ENCODE peak calls at places on chromosome 10, in nine cellular contexts. One of them, this sample, is unnamed.

GRCh38 chr10:31426425-31426824 is 107.4 kb downstream of the ZEB1 start:
- DNase-seq in stimulated activated CD8-positive, alpha-beta memory T cell treated with anti-CD3 and anti-CD28 coated beads, Interleukin-15, amount 100 ng/mL, for 24 hours: no peak
- DNase-seq in lung: no peak
- DNase-seq in activated CD8-positive, alpha-beta memory T cell treated with anti-CD3 and anti-CD28 coated beads for 48 hours: no peak
- DNase-seq in AG09309: peak
- DNase-seq in kidney epithelial cell: peak
- DNase-seq in mesenchymal stem cell: peak
- DNase-seq in body of pancreas: no peak
- DNase-seq in retina: no peak
- DNase-seq in this sample: peak

GRCh38 chr10:17064435-17064834 is 65.2 kb downstream of the CUBN start:
- DNase-seq in stimulated activated CD8-positive, alpha-beta memory T cell treated with anti-CD3 and anti-CD28 coated beads, Interleukin-15, amount 100 ng/mL, for 24 hours: no peak
- DNase-seq in lung: no peak
- DNase-seq in activated CD8-positive, alpha-beta memory T cell treated with anti-CD3 and anti-CD28 coated beads for 48 hours: no peak
- DNase-seq in AG09309: no peak
- DNase-seq in kidney epithelial cell: no peak
- DNase-seq in mesenchymal stem cell: no peak
- DNase-seq in body of pancreas: no peak
- DNase-seq in retina: no peak
- DNase-seq in this sample: no peak

GRCh38 chr10:25758041-25758457 is 176.0 kb upstream of the MYO3A start:
- DNase-seq in stimulated activated CD8-positive, alpha-beta memory T cell treated with anti-CD3 and anti-CD28 coated beads, Interleukin-15, amount 100 ng/mL, for 24 hours: no peak
- DNase-seq in lung: no peak
- DNase-seq in activated CD8-positive, alpha-beta memory T cell treated with anti-CD3 and anti-CD28 coated beads for 48 hours: no peak
- DNase-seq in AG09309: no peak
- DNase-seq in kidney epithelial cell: peak
- DNase-seq in mesenchymal stem cell: no peak
- DNase-seq in body of pancreas: peak
- DNase-seq in retina: peak
- DNase-seq in this sample: peak

GRCh38 chr10:45586028-45586824 is 86.3 kb downstream of the ZFAND4 start:
- DNase-seq in stimulated activated CD8-positive, alpha-beta memory T cell treated with anti-CD3 and anti-CD28 coated beads, Interleukin-15, amount 100 ng/mL, for 24 hours: no peak
- DNase-seq in lung: no peak
- DNase-seq in activated CD8-positive, alpha-beta memory T cell treated with anti-CD3 and anti-CD28 coated beads for 48 hours: no peak
- DNase-seq in AG09309: no peak
- DNase-seq in kidney epithelial cell: no peak
- DNase-seq in mesenchymal stem cell: no peak
- DNase-seq in body of pancreas: no peak
- DNase-seq in retina: no peak
- DNase-seq in this sample: no peak

GRCh38 chr10:34327184-34327583 is 487.9 kb downstream of the PARD3 start:
- DNase-seq in stimulated activated CD8-positive, alpha-beta memory T cell treated with anti-CD3 and anti-CD28 coated beads, Interleukin-15, amount 100 ng/mL, for 24 hours: no peak
- DNase-seq in lung: no peak
- DNase-seq in activated CD8-positive, alpha-beta memory T cell treated with anti-CD3 and anti-CD28 coated beads for 48 hours: no peak
- DNase-seq in AG09309: no peak
- DNase-seq in kidney epithelial cell: no peak
- DNase-seq in mesenchymal stem cell: no peak
- DNase-seq in body of pancreas: no peak
- DNase-seq in retina: no peak
- DNase-seq in this sample: no peak

GRCh38 chr10:121532465-121532864 is 65.8 kb downstream of the FGFR2 start:
- DNase-seq in stimulated activated CD8-positive, alpha-beta memory T cell treated with anti-CD3 and anti-CD28 coated beads, Interleukin-15, amount 100 ng/mL, for 24 hours: no peak
- DNase-seq in lung: no peak
- DNase-seq in activated CD8-positive, alpha-beta memory T cell treated with anti-CD3 and anti-CD28 coated beads for 48 hours: no peak
- DNase-seq in AG09309: no peak
- DNase-seq in kidney epithelial cell: no peak
- DNase-seq in mesenchymal stem cell: no peak
- DNase-seq in body of pancreas: no peak
- DNase-seq in retina: no peak
- DNase-seq in this sample: no peak

GRCh38 chr10:31133251-31133627 is 101.6 kb upstream of the ZNF438 start:
- DNase-seq in stimulated activated CD8-positive, alpha-beta memory T cell treated with anti-CD3 and anti-CD28 coated beads, Interleukin-15, amount 100 ng/mL, for 24 hours: no peak
- DNase-seq in lung: no peak
- DNase-seq in activated CD8-positive, alpha-beta memory T cell treated with anti-CD3 and anti-CD28 coated beads for 48 hours: no peak
- DNase-seq in AG09309: no peak
- DNase-seq in kidney epithelial cell: no peak
- DNase-seq in mesenchymal stem cell: no peak
- DNase-seq in body of pancreas: no peak
- DNase-seq in retina: no peak
- DNase-seq in this sample: no peak

GRCh38 chr10:89262331-89263020 is 10.9 kb upstream of the LIPA start:
- DNase-seq in stimulated activated CD8-positive, alpha-beta memory T cell treated with anti-CD3 and anti-CD28 coated beads, Interleukin-15, amount 100 ng/mL, for 24 hours: no peak
- DNase-seq in lung: no peak
- DNase-seq in activated CD8-positive, alpha-beta memory T cell treated with anti-CD3 and anti-CD28 coated beads for 48 hours: no peak
- DNase-seq in AG09309: no peak
- DNase-seq in kidney epithelial cell: no peak
- DNase-seq in mesenchymal stem cell: no peak
- DNase-seq in body of pancreas: no peak
- DNase-seq in retina: no peak
- DNase-seq in this sample: no peak

GRCh38 chr10:484925-485661 is 204.4 kb downstream of the DIP2C start:
- DNase-seq in stimulated activated CD8-positive, alpha-beta memory T cell treated with anti-CD3 and anti-CD28 coated beads, Interleukin-15, amount 100 ng/mL, for 24 hours: no peak
- DNase-seq in lung: peak
- DNase-seq in activated CD8-positive, alpha-beta memory T cell treated with anti-CD3 and anti-CD28 coated beads for 48 hours: no peak
- DNase-seq in AG09309: no peak
- DNase-seq in kidney epithelial cell: no peak
- DNase-seq in mesenchymal stem cell: no peak
- DNase-seq in body of pancreas: no peak
- DNase-seq in retina: peak
- DNase-seq in this sample: no peak

GRCh38 chr10:118694848-118695247 is 59.9 kb downstream of the CACUL1 start:
- DNase-seq in stimulated activated CD8-positive, alpha-beta memory T cell treated with anti-CD3 and anti-CD28 coated beads, Interleukin-15, amount 100 ng/mL, for 24 hours: no peak
- DNase-seq in lung: no peak
- DNase-seq in activated CD8-positive, alpha-beta memory T cell treated with anti-CD3 and anti-CD28 coated beads for 48 hours: no peak
- DNase-seq in AG09309: no peak
- DNase-seq in kidney epithelial cell: no peak
- DNase-seq in mesenchymal stem cell: peak
- DNase-seq in body of pancreas: no peak
- DNase-seq in retina: no peak
- DNase-seq in this sample: no peak

GRCh38 chr10:91349381-91349780 is 60.8 kb upstream of the HECTD2 start:
- DNase-seq in stimulated activated CD8-positive, alpha-beta memory T cell treated with anti-CD3 and anti-CD28 coated beads, Interleukin-15, amount 100 ng/mL, for 24 hours: no peak
- DNase-seq in lung: no peak
- DNase-seq in activated CD8-positive, alpha-beta memory T cell treated with anti-CD3 and anti-CD28 coated beads for 48 hours: no peak
- DNase-seq in AG09309: peak
- DNase-seq in kidney epithelial cell: peak
- DNase-seq in mesenchymal stem cell: peak
- DNase-seq in body of pancreas: peak
- DNase-seq in retina: no peak
- DNase-seq in this sample: peak

GRCh38 chr10:29820890-29821398 is 186.2 kb upstream of the SVIL start:
- DNase-seq in stimulated activated CD8-positive, alpha-beta memory T cell treated with anti-CD3 and anti-CD28 coated beads, Interleukin-15, amount 100 ng/mL, for 24 hours: no peak
- DNase-seq in lung: no peak
- DNase-seq in activated CD8-positive, alpha-beta memory T cell treated with anti-CD3 and anti-CD28 coated beads for 48 hours: no peak
- DNase-seq in AG09309: no peak
- DNase-seq in kidney epithelial cell: no peak
- DNase-seq in mesenchymal stem cell: no peak
- DNase-seq in body of pancreas: no peak
- DNase-seq in retina: no peak
- DNase-seq in this sample: no peak

GRCh38 chr10:103800789-103801540 is 54.4 kb downstream of the SH3PXD2A start:
- DNase-seq in stimulated activated CD8-positive, alpha-beta memory T cell treated with anti-CD3 and anti-CD28 coated beads, Interleukin-15, amount 100 ng/mL, for 24 hours: no peak
- DNase-seq in lung: no peak
- DNase-seq in activated CD8-positive, alpha-beta memory T cell treated with anti-CD3 and anti-CD28 coated beads for 48 hours: peak
- DNase-seq in AG09309: no peak
- DNase-seq in kidney epithelial cell: peak
- DNase-seq in mesenchymal stem cell: peak
- DNase-seq in body of pancreas: no peak
- DNase-seq in retina: no peak
- DNase-seq in this sample: peak

GRCh38 chr10:44380829-44381600 is 3.9 kb downstream of the CXCL12 start:
- DNase-seq in stimulated activated CD8-positive, alpha-beta memory T cell treated with anti-CD3 and anti-CD28 coated beads, Interleukin-15, amount 100 ng/mL, for 24 hours: no peak
- DNase-seq in lung: no peak
- DNase-seq in activated CD8-positive, alpha-beta memory T cell treated with anti-CD3 and anti-CD28 coated beads for 48 hours: no peak
- DNase-seq in AG09309: no peak
- DNase-seq in kidney epithelial cell: no peak
- DNase-seq in mesenchymal stem cell: no peak
- DNase-seq in body of pancreas: peak
- DNase-seq in retina: no peak
- DNase-seq in this sample: no peak

GRCh38 chr10:122342293-122343134 is 32.0 kb upstream of the PLEKHA1 start:
- DNase-seq in stimulated activated CD8-positive, alpha-beta memory T cell treated with anti-CD3 and anti-CD28 coated beads, Interleukin-15, amount 100 ng/mL, for 24 hours: no peak
- DNase-seq in lung: peak
- DNase-seq in activated CD8-positive, alpha-beta memory T cell treated with anti-CD3 and anti-CD28 coated beads for 48 hours: no peak
- DNase-seq in AG09309: peak
- DNase-seq in kidney epithelial cell: no peak
- DNase-seq in mesenchymal stem cell: peak
- DNase-seq in body of pancreas: peak
- DNase-seq in retina: peak
- DNase-seq in this sample: peak

GRCh38 chr10:80168111-80168511 is 35.6 kb downstream of the PLAC9 start:
- DNase-seq in stimulated activated CD8-positive, alpha-beta memory T cell treated with anti-CD3 and anti-CD28 coated beads, Interleukin-15, amount 100 ng/mL, for 24 hours: no peak
- DNase-seq in lung: no peak
- DNase-seq in activated CD8-positive, alpha-beta memory T cell treated with anti-CD3 and anti-CD28 coated beads for 48 hours: no peak
- DNase-seq in AG09309: no peak
- DNase-seq in kidney epithelial cell: no peak
- DNase-seq in mesenchymal stem cell: no peak
- DNase-seq in body of pancreas: no peak
- DNase-seq in retina: no peak
- DNase-seq in this sample: no peak

GRCh38 chr10:27890971-27891370 is 107.9 kb downstream of the ODAD2 start:
- DNase-seq in stimulated activated CD8-positive, alpha-beta memory T cell treated with anti-CD3 and anti-CD28 coated beads, Interleukin-15, amount 100 ng/mL, for 24 hours: no peak
- DNase-seq in lung: no peak
- DNase-seq in activated CD8-positive, alpha-beta memory T cell treated with anti-CD3 and anti-CD28 coated beads for 48 hours: no peak
- DNase-seq in AG09309: no peak
- DNase-seq in kidney epithelial cell: peak
- DNase-seq in mesenchymal stem cell: no peak
- DNase-seq in body of pancreas: no peak
- DNase-seq in retina: no peak
- DNase-seq in this sample: no peak

GRCh38 chr10:70462349-70462984 is 16.1 kb upstream of the PALD1 start:
- DNase-seq in stimulated activated CD8-positive, alpha-beta memory T cell treated with anti-CD3 and anti-CD28 coated beads, Interleukin-15, amount 100 ng/mL, for 24 hours: no peak
- DNase-seq in lung: peak
- DNase-seq in activated CD8-positive, alpha-beta memory T cell treated with anti-CD3 and anti-CD28 coated beads for 48 hours: no peak
- DNase-seq in AG09309: no peak
- DNase-seq in kidney epithelial cell: no peak
- DNase-seq in mesenchymal stem cell: no peak
- DNase-seq in body of pancreas: peak
- DNase-seq in retina: no peak
- DNase-seq in this sample: peak

GRCh38 chr10:92699193-92699517 is 9.4 kb downstream of the HHEX start:
- DNase-seq in stimulated activated CD8-positive, alpha-beta memory T cell treated with anti-CD3 and anti-CD28 coated beads, Interleukin-15, amount 100 ng/mL, for 24 hours: no peak
- DNase-seq in lung: no peak
- DNase-seq in activated CD8-positive, alpha-beta memory T cell treated with anti-CD3 and anti-CD28 coated beads for 48 hours: no peak
- DNase-seq in AG09309: no peak
- DNase-seq in kidney epithelial cell: no peak
- DNase-seq in mesenchymal stem cell: no peak
- DNase-seq in body of pancreas: no peak
- DNase-seq in retina: no peak
- DNase-seq in this sample: no peak

GRCh38 chr10:43644252-43644651 is 4.4 kb downstream of the ZNF32 start:
- DNase-seq in stimulated activated CD8-positive, alpha-beta memory T cell treated with anti-CD3 and anti-CD28 coated beads, Interleukin-15, amount 100 ng/mL, for 24 hours: no peak
- DNase-seq in lung: no peak
- DNase-seq in activated CD8-positive, alpha-beta memory T cell treated with anti-CD3 and anti-CD28 coated beads for 48 hours: no peak
- DNase-seq in AG09309: no peak
- DNase-seq in kidney epithelial cell: no peak
- DNase-seq in mesenchymal stem cell: no peak
- DNase-seq in body of pancreas: no peak
- DNase-seq in retina: no peak
- DNase-seq in this sample: no peak

GRCh38 chr10:13706175-13706574 is 119.4 kb downstream of the PRPF18 start:
- DNase-seq in stimulated activated CD8-positive, alpha-beta memory T cell treated with anti-CD3 and anti-CD28 coated beads, Interleukin-15, amount 100 ng/mL, for 24 hours: no peak
- DNase-seq in lung: no peak
- DNase-seq in activated CD8-positive, alpha-beta memory T cell treated with anti-CD3 and anti-CD28 coated beads for 48 hours: no peak
- DNase-seq in AG09309: no peak
- DNase-seq in kidney epithelial cell: no peak
- DNase-seq in mesenchymal stem cell: no peak
- DNase-seq in body of pancreas: no peak
- DNase-seq in retina: no peak
- DNase-seq in this sample: no peak

GRCh38 chr10:15829495-15829894 is 30.8 kb downstream of the MINDY3 start:
- DNase-seq in stimulated activated CD8-positive, alpha-beta memory T cell treated with anti-CD3 and anti-CD28 coated beads, Interleukin-15, amount 100 ng/mL, for 24 hours: no peak
- DNase-seq in lung: no peak
- DNase-seq in activated CD8-positive, alpha-beta memory T cell treated with anti-CD3 and anti-CD28 coated beads for 48 hours: no peak
- DNase-seq in AG09309: no peak
- DNase-seq in kidney epithelial cell: no peak
- DNase-seq in mesenchymal stem cell: no peak
- DNase-seq in body of pancreas: no peak
- DNase-seq in retina: no peak
- DNase-seq in this sample: no peak

GRCh38 chr10:113161061-113161460 is 211.0 kb downstream of the TCF7L2 start:
- DNase-seq in stimulated activated CD8-positive, alpha-beta memory T cell treated with anti-CD3 and anti-CD28 coated beads, Interleukin-15, amount 100 ng/mL, for 24 hours: no peak
- DNase-seq in lung: no peak
- DNase-seq in activated CD8-positive, alpha-beta memory T cell treated with anti-CD3 and anti-CD28 coated beads for 48 hours: no peak
- DNase-seq in AG09309: no peak
- DNase-seq in kidney epithelial cell: no peak
- DNase-seq in mesenchymal stem cell: no peak
- DNase-seq in body of pancreas: no peak
- DNase-seq in retina: no peak
- DNase-seq in this sample: no peak

GRCh38 chr10:108902491-108903250 is 1020.6 kb downstream of the XPNPEP1 start:
- DNase-seq in stimulated activated CD8-positive, alpha-beta memory T cell treated with anti-CD3 and anti-CD28 coated beads, Interleukin-15, amount 100 ng/mL, for 24 hours: no peak
- DNase-seq in lung: no peak
- DNase-seq in activated CD8-positive, alpha-beta memory T cell treated with anti-CD3 and anti-CD28 coated beads for 48 hours: no peak
- DNase-seq in AG09309: no peak
- DNase-seq in kidney epithelial cell: no peak
- DNase-seq in mesenchymal stem cell: peak
- DNase-seq in body of pancreas: no peak
- DNase-seq in retina: no peak
- DNase-seq in this sample: no peak

This sample was measured in MCF 10A.